ENCODE peak calls at places on chromosomes 2 and 18, in five cellular contexts. V is K562, W is HepG2, J is A549, L is H1. R is an unnamed sample.
A peak's percentile ranks its signal among the peaks of the same experiment; 100 is the strongest.

GRCh38 chr18:57767259-57768050 is 35.7 kb downstream of the ATP8B1 start:
- DNase-seq in V (no peak), J (no peak), W (no peak), L (no peak), R (no peak)

GRCh38 chr2:57880967-57881366 is 165.6 kb upstream of the VRK2 start:
- DNase-seq in L (no peak), J (no peak), W (no peak), V (no peak), R (no peak)

GRCh38 chr2:231819449-231820042 is 33.3 kb downstream of the COPS7B start:
- DNase-seq in L (no peak), V (no peak), J (no peak), W (peak; percentile 1), R (no peak)

GRCh38 chr2:64613276-64613675 is 40.4 kb downstream of the SERTAD2 start:
- DNase-seq in L (no peak), W (no peak), V (no peak), J (no peak), R (no peak)

GRCh38 chr18:62505669-62506494 is 16.9 kb upstream of the ZCCHC2 start:
- DNase-seq in W (no peak), L (no peak), V (no peak), J (no peak), R (peak; percentile 78)

GRCh38 chr2:19282305-19282704 is 76.1 kb downstream of the OSR1 start:
- DNase-seq in L (no peak), J (no peak), V (no peak), W (no peak), R (no peak)

GRCh38 chr2:38233231-38233983 is 143.7 kb downstream of the ATL2 start:
- DNase-seq in V (no peak), W (no peak), L (no peak), J (no peak), R (no peak)

GRCh38 chr18:76064998-76065397 is 430.0 kb downstream of the ZNF516 start:
- DNase-seq in J (no peak), W (no peak), V (no peak), L (peak; percentile 76), R (no peak)

GRCh38 chr2:5914831-5915611 is 222.8 kb downstream of the SOX11 start:
- DNase-seq in V (no peak), L (peak; percentile 50), W (no peak), J (no peak), R (no peak)

GRCh38 chr18:68215931-68216330 is 499.0 kb downstream of the TMX3 start:
- DNase-seq in W (no peak), L (no peak), V (no peak), J (no peak), R (no peak)

GRCh38 chr18:48815581-48816324 is 135.0 kb downstream of the SMAD7 start:
- DNase-seq in L (no peak), V (no peak), J (no peak), W (no peak), R (no peak)

GRCh38 chr2:70607121-70607551 is 53.5 kb upstream of the TGFA start:
- DNase-seq in L (no peak), J (no peak), W (no peak), V (no peak), R (no peak)

GRCh38 chr18:72555983-72556382 is 11.8 kb upstream of the CBLN2 start:
- DNase-seq in W (no peak), J (no peak), L (no peak), V (no peak), R (no peak)

GRCh38 chr2:213149332-213149875 is 2.0 kb downstream of the IKZF2 start:
- DNase-seq in J (no peak), W (no peak), V (no peak), L (no peak), R (no peak)

GRCh38 chr2:173210270-173211196 is 134.9 kb downstream of the MAP3K20 start:
- DNase-seq in W (peak; percentile 66), J (peak; percentile 92), L (peak; percentile 63), V (peak; percentile 70), R (peak; percentile 40)

GRCh38 chr2:3522851-3523481 is 3.6 kb upstream of the ADI1 start:
- DNase-seq in L (no peak), V (no peak), J (no peak), W (peak; percentile 60), R (no peak)

GRCh38 chr2:148982282-148982681 is 56.2 kb upstream of the LYPD6B start:
- DNase-seq in J (no peak), W (no peak), L (no peak), V (no peak), R (no peak)

GRCh38 chr2:127618551-127618950 is 27.4 kb upstream of the GPR17 start:
- DNase-seq in W (no peak), V (no peak), J (no peak), L (peak; percentile 30), R (no peak)

GRCh38 chr2:7411691-7412090 is 494.5 kb downstream of the RNF144A start:
- DNase-seq in L (no peak), V (no peak), J (no peak), W (no peak), R (no peak)

GRCh38 chr2:54482725-54483124 is 26.6 kb downstream of the SPTBN1 start:
- DNase-seq in W (peak; percentile 59), L (no peak), V (no peak), J (peak; percentile 18), R (no peak)

GRCh38 chr2:212538156-212539144 is at the start of gene ERBB4:
- DNase-seq in W (no peak), L (peak; percentile 56), V (no peak), J (no peak), R (no peak)

GRCh38 chr2:119960821-119961220 is 52.1 kb upstream of the EPB41L5 start:
- DNase-seq in J (no peak), W (no peak), V (no peak), L (no peak), R (no peak)

GRCh38 chr18:45416168-45416567 is 199.1 kb upstream of the SLC14A2 start:
- DNase-seq in L (no peak), J (no peak), V (no peak), W (no peak), R (no peak)

GRCh38 chr2:117858336-117858735 is 43.8 kb downstream of the DDX18 start:
- DNase-seq in W (no peak), J (no peak), V (no peak), L (no peak), R (no peak)

GRCh38 chr2:127853667-127854066 is 4.3 kb downstream of the POLR2D start:
- DNase-seq in V (no peak), J (no peak), L (no peak), W (no peak), R (no peak)

GRCh38 chr2:10419553-10420257 is 28.4 kb downstream of the ODC1 start:
- DNase-seq in V (no peak), L (no peak), W (no peak), J (no peak), R (no peak)

GRCh38 chr2:128610496-128610895 is 291.8 kb upstream of the HS6ST1 start:
- DNase-seq in V (no peak), J (no peak), L (no peak), W (no peak), R (no peak)

GRCh38 chr2:216064014-216064630 is 17.5 kb downstream of the PECR start:
- DNase-seq in W (no peak), L (no peak), J (no peak), V (no peak), R (no peak)

DNA sequence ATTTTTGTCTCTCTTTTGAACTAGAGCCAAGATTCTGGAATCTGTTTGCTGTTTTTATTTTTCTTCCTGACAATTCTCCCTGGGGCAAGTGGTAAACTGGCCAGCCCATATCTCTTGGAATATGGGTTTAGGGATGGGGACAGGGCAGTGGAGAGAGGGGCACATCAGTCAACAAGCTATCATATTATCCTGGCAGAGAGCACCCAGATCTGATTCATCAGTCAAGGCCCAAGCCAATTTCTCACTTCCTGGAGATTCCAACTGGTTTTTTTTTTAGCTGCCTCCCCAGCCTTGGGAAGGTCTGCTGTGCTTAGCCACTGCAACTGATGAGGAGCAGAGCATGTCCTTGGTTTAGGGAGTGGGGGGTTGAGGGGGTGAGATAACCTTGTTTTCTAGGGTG is 52.3 kb downstream of the ARHGAP28 start:
- DNase-seq in L (no peak), J (no peak), W (no peak), V (no peak), R (no peak)
- TF ChIP-seq HDAC2 in L (no peak), J (no peak), W (no peak), V (no peak), R (no peak)

GRCh38 chr2:237178396-237178795 is 92.7 kb downstream of the COPS8 start:
- DNase-seq in V (no peak), J (peak; percentile 83), W (no peak), L (no peak), R (no peak)

GRCh38 chr2:237181844-237182243 is 96.2 kb downstream of the COPS8 start:
- DNase-seq in J (peak; percentile 89), L (no peak), V (no peak), W (no peak), R (no peak)

GRCh38 chr2:237179161-237179560 is 93.5 kb downstream of the COPS8 start:
- DNase-seq in W (no peak), L (no peak), V (no peak), J (no peak), R (no peak)

GRCh38 chr2:237180987-237181386 is 95.3 kb downstream of the COPS8 start:
- DNase-seq in L (no peak), V (no peak), W (no peak), J (no peak), R (no peak)

DNA sequence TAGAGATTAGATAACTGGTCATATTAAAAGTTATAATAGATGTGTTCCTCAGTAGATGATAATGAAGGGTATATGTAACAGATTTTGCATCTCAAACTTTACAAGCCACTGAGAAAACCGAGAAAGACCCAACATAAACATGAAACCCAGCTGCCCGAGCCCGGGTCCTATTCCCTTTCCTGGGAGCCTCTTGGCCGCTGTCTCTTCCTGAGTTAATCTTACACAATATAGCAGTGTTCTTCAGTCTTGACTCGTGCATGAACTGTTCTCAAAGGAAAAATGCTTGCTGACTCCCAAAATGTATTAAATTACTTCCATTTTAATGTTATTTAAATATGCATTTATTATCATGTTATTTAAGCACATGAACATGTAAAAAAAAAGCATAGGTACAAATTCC is 94.5 kb downstream of the COPS8 start:
- DNase-seq in L (no peak), W (no peak), J (no peak), V (no peak), R (no peak)
- TF ChIP-seq HDAC2 in L (no peak), W (no peak), J (no peak), V (no peak), R (no peak)

GRCh38 chr18:35835838-35836237 is 136.6 kb upstream of the RMP24 start:
- DNase-seq in L (no peak), J (no peak), V (no peak), W (no peak), R (peak; percentile 64)
- TF ChIP-seq HDAC2 in L (no peak), J (no peak), V (no peak), W (no peak), R (no peak)

DNA sequence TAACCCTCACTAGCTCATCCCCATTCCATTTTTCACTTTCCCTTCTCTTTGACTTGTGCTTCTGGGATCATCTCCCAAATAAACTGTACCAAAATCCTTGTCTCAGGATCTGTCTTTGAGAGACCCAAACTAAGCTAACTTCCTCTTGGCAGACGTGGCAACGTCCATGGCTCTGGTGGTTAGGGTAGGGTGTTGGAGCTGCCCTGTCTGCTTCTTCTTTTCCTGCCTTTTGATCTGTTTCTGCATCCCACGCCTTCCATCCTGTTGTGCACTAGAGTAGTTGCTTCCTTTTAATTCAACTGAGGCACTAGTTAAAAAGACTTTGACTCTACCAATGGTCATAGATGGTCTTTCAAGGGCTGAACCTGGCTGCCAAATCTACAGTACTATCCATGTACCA is 5.5 kb upstream of the MAP4K4 start:
- DNase-seq in V (no peak), J (no peak), L (no peak), W (no peak), R (no peak)
- TF ChIP-seq HDAC2 in V (no peak), J (no peak), L (no peak), W (no peak), R (no peak)